ENCODE peak calls at places on chromosomes 13 and 19, in six cellular contexts. Z is breast epithelium; W is memory B cell; U is activated CD4-positive, alpha-beta T cell treated with anti-CD3 and anti-CD28 coated beads for 24 hours; R is osteoblast; L is activated CD8-positive, alpha-beta memory T cell treated with anti-CD3 and anti-CD28 coated beads for 48 hours. P is an unnamed sample.
A peak's percentile ranks its signal among the peaks of the same experiment; 100 is the strongest.

GRCh38 chr13:27283906-27284523 is 13.4 kb downstream of the RASL11A start:
- DNase-seq in R (no peak), L (no peak), U (no peak), W (no peak), Z (no peak), P (no peak)

GRCh38 chr19:6728346-6728745 is 7.9 kb upstream of the C3 start:
- DNase-seq in R (peak; percentile 79), U (no peak), Z (no peak), L (no peak), W (no peak), P (no peak)

GRCh38 chr13:36806102-36806501 is 12.9 kb upstream of the RFXAP start:
- DNase-seq in R (no peak), L (no peak), W (no peak), Z (no peak), U (no peak), P (no peak)

GRCh38 chr19:51971624-51972023 is 15.0 kb downstream of the ZNF350 start:
- DNase-seq in U (no peak), W (peak; percentile 6), Z (no peak), L (no peak), R (no peak), P (no peak)

GRCh38 chr19:42191855-42192254 is 25.6 kb downstream of the DEDD2 start:
- DNase-seq in Z (no peak), L (no peak), W (no peak), R (peak; percentile 93), U (no peak), P (no peak)

GRCh38 chr13:29654807-29655547 is 59.5 kb upstream of the SLC7A1 start:
- DNase-seq in U (no peak), Z (no peak), R (peak; percentile 19), W (no peak), L (no peak), P (no peak)

GRCh38 chr13:43769552-43769951 is 17.2 kb downstream of the ENOX1 start:
- DNase-seq in L (no peak), W (no peak), Z (no peak), U (no peak), R (no peak), P (no peak)

GRCh38 chr19:48442116-48443035 is 3.4 kb upstream of the GRWD1 start:
- DNase-seq in R (peak; percentile 81), U (no peak), Z (no peak), W (no peak), L (no peak), P (no peak)

GRCh38 chr19:5953034-5953589 is 24.8 kb downstream of the RANBP3 start:
- DNase-seq in L (no peak), Z (no peak), W (no peak), U (no peak), R (peak; percentile 80), P (no peak)